ENCODE peak calls at places on chromosomes 3 and 15, in six cellular contexts. D, Z, E, Q, U and B are unnamed samples.

GRCh38 chr15:33629647-33630046 is 318.9 kb downstream of the RYR3 start:
- DNase-seq in D (no peak), Z (no peak), E (no peak), Q (no peak), U (no peak), B (no peak)

GRCh38 chr15:89358755-89359439 is 24.3 kb upstream of the POLG start:
- DNase-seq in D (peak), Z (peak), E (peak), Q (peak), U (no peak), B (peak)

GRCh38 chr3:79329154-79329553 is 438.6 kb downstream of the ROBO1 start:
- DNase-seq in D (no peak), Z (no peak), E (no peak), Q (no peak), U (peak), B (no peak)

GRCh38 chr3:105108823-105109222 is 257.9 kb upstream of the ALCAM start:
- DNase-seq in D (no peak), Z (no peak), E (no peak), Q (no peak), U (no peak), B (no peak)

GRCh38 chr3:104907507-104907906 is 459.2 kb upstream of the ALCAM start:
- DNase-seq in D (no peak), Z (no peak), E (no peak), Q (no peak), U (peak), B (no peak)

GRCh38 chr3:191020730-191021405 is 158.4 kb upstream of the GMNC start:
- DNase-seq in D (no peak), Z (no peak), E (no peak), Q (no peak), U (no peak), B (no peak)

GRCh38 chr3:152296990-152297389 is 28.3 kb downstream of the MBNL1 start:
- DNase-seq in D (no peak), Z (no peak), E (no peak), Q (no peak), U (no peak), B (no peak)

GRCh38 chr3:55592572-55592971 is 105.5 kb upstream of the WNT5A start:
- DNase-seq in D (no peak), Z (no peak), E (no peak), Q (no peak), U (no peak), B (no peak)

GRCh38 chr3:26623409-26624208 is 1.0 kb downstream of the LRRC3B start:
- DNase-seq in D (no peak), Z (no peak), E (no peak), Q (no peak), U (no peak), B (no peak)

GRCh38 chr15:80216911-80217310 is 35.1 kb downstream of the CTXND1 start:
- DNase-seq in D (no peak), Z (no peak), E (no peak), Q (no peak), U (no peak), B (no peak)

GRCh38 chr3:188126931-188127330 is 27.0 kb upstream of the LPP start:
- DNase-seq in D (no peak), Z (no peak), E (no peak), Q (no peak), U (no peak), B (no peak)

GRCh38 chr3:182814419-182815160 is 21.3 kb downstream of the ATP11B start:
- DNase-seq in D (no peak), Z (no peak), E (no peak), Q (no peak), U (no peak), B (no peak)

GRCh38 chr3:65919841-65920240 is 118.9 kb downstream of the MAGI1 start:
- DNase-seq in D (no peak), Z (no peak), E (no peak), Q (no peak), U (no peak), B (no peak)

GRCh38 chr15:36790891-36791290 is 211.5 kb downstream of the CDIN1 start:
- DNase-seq in D (no peak), Z (no peak), E (no peak), Q (no peak), U (no peak), B (no peak)

GRCh38 chr3:11556851-11557644 is 86.7 kb downstream of the VGLL4 start:
- DNase-seq in D (peak), Z (no peak), E (no peak), Q (no peak), U (peak), B (no peak)

GRCh38 chr3:5120446-5120845 is 1.6 kb upstream of the ARL8B start:
- DNase-seq in D (no peak), Z (no peak), E (no peak), Q (no peak), U (no peak), B (no peak)

GRCh38 chr3:356947-357346 is 160.4 kb downstream of the CHL1 start:
- DNase-seq in D (no peak), Z (no peak), E (no peak), Q (no peak), U (no peak), B (no peak)

GRCh38 chr15:81073796-81074195 is 60.3 kb upstream of the CFAP161 start:
- DNase-seq in D (no peak), Z (no peak), E (no peak), Q (no peak), U (no peak), B (no peak)

GRCh38 chr3:19885468-19885867 is 48.5 kb downstream of the EFHB start:
- DNase-seq in D (peak), Z (no peak), E (peak), Q (no peak), U (no peak), B (peak)

GRCh38 chr3:179323197-179323901 is 518 bp downstream of the ZNF639 start:
- DNase-seq in D (peak), Z (peak), E (peak), Q (peak), U (peak), B (peak)

GRCh38 chr3:165728924-165729323 is 108.3 kb downstream of the BCHE start:
- DNase-seq in D (no peak), Z (no peak), E (no peak), Q (no peak), U (no peak), B (no peak)

GRCh38 chr3:196931828-196932587 is 10.3 kb downstream of the NCBP2 start:
- DNase-seq in D (no peak), Z (no peak), E (no peak), Q (no peak), U (no peak), B (no peak)

GRCh38 chr3:58041826-58042324 is 33.7 kb downstream of the FLNB start:
- DNase-seq in D (no peak), Z (no peak), E (no peak), Q (no peak), U (no peak), B (no peak)

GRCh38 chr3:143849854-143850549 is 1.7 kb upstream of the SLC9A9 start:
- DNase-seq in D (no peak), Z (no peak), E (no peak), Q (no peak), U (peak), B (no peak)

GRCh38 chr3:113802795-113803455 is 35.7 kb upstream of the GRAMD1C start:
- DNase-seq in D (no peak), Z (no peak), E (no peak), Q (no peak), U (no peak), B (no peak)

GRCh38 chr15:75776075-75776443 is 63.4 kb upstream of the CSPG4 start:
- DNase-seq in D (no peak), Z (no peak), E (no peak), Q (no peak), U (peak), B (no peak)

GRCh38 chr3:126678691-126679317 is 23.9 kb upstream of the TXNRD3 start:
- DNase-seq in D (no peak), Z (no peak), E (no peak), Q (no peak), U (no peak), B (no peak)

GRCh38 chr3:141542989-141543388 is 56.2 kb downstream of the RASA2 start:
- DNase-seq in D (no peak), Z (no peak), E (no peak), Q (no peak), U (no peak), B (no peak)

GRCh38 chr15:68340711-68341671 is 63.4 kb downstream of the FEM1B start:
- DNase-seq in D (no peak), Z (no peak), E (no peak), Q (no peak), U (no peak), B (no peak)

GRCh38 chr3:73580343-73580742 is 44.4 kb downstream of the PDZRN3 start:
- DNase-seq in D (peak), Z (no peak), E (no peak), Q (no peak), U (no peak), B (no peak)

GRCh38 chr15:68626739-68627138 is 47.9 kb downstream of the CORO2B start:
- DNase-seq in D (no peak), Z (no peak), E (no peak), Q (no peak), U (no peak), B (no peak)